ENCODE peak calls at places on chromosome 15, in eight cellular contexts. X is prostate gland, V is uterus, F is astrocyte, Q is GM23338, M is stomach, Z is transverse colon, N is left lung. D is an unnamed sample.
A peak's percentile ranks its signal among the peaks of the same experiment; 100 is the strongest.

GRCh38 chr15:74367296-74367854 is at the start of gene CYP11A1:
- DNase-seq in V (no peak), F (no peak), X (no peak), Z (no peak), M (no peak), Q (no peak), N (no peak), D (no peak)

GRCh38 chr15:70206668-70207067 is 109.0 kb upstream of the TLE3 start:
- DNase-seq in Q (no peak), Z (no peak), F (no peak), M (no peak), X (no peak), N (no peak), V (no peak), D (no peak)

GRCh38 chr15:52121896-52122295 is 9.3 kb upstream of the BCL2L10 start:
- DNase-seq in Q (no peak), M (no peak), X (no peak), V (no peak), F (no peak), N (no peak), Z (no peak), D (no peak)

GRCh38 chr15:68218847-68219798 is 10.4 kb downstream of the CLN6 start:
- DNase-seq in Z (no peak), X (no peak), M (peak; percentile 1), V (no peak), Q (no peak), F (no peak), N (no peak), D (no peak)

GRCh38 chr15:31248263-31248662 is 78.4 kb upstream of the KLF13 start:
- DNase-seq in Q (no peak), M (no peak), X (no peak), V (no peak), Z (no peak), N (peak; percentile 27), F (no peak), D (no peak)

GRCh38 chr15:84702961-84703482 is 12.9 kb downstream of the SEC11A start:
- DNase-seq in Z (peak; percentile 20), Q (no peak), M (peak; percentile 36), N (no peak), F (peak; percentile 39), V (peak; percentile 49), X (no peak), D (no peak)

GRCh38 chr15:52005748-52006701 is 13.0 kb upstream of the MAPK6 start:
- DNase-seq in F (peak; percentile 82), X (no peak), N (no peak), Z (no peak), V (no peak), M (no peak), Q (no peak), D (no peak)

GRCh38 chr15:49040151-49040550 is 6.1 kb downstream of the SECISBP2L start:
- DNase-seq in X (no peak), Q (no peak), N (no peak), M (no peak), Z (no peak), V (no peak), F (no peak), D (no peak)

GRCh38 chr15:98401029-98401428 is 247.3 kb upstream of the IGF1R start:
- DNase-seq in X (no peak), Q (no peak), M (no peak), N (no peak), F (no peak), Z (no peak), V (peak; percentile 39), D (peak; percentile 55)

GRCh38 chr15:78640527-78640839 is 527 bp downstream of the CHRNB4 start:
- DNase-seq in N (no peak), X (no peak), Z (no peak), M (no peak), F (no peak), Q (peak; percentile 47), V (no peak), D (no peak)

GRCh38 chr15:32669870-32670623 is 28.5 kb downstream of the SCG5 start:
- DNase-seq in Z (no peak), M (no peak), Q (peak; percentile 47), V (no peak), F (no peak), N (no peak), X (no peak), D (no peak)

GRCh38 chr15:88900309-88900981 is 5.1 kb upstream of the HAPLN3 start:
- DNase-seq in F (peak; percentile 69), Z (no peak), X (no peak), N (no peak), Q (no peak), V (no peak), M (no peak), D (no peak)

GRCh38 chr15:64197425-64197824 is 34.6 kb upstream of the PPIB start:
- DNase-seq in N (no peak), M (no peak), X (no peak), Z (no peak), V (no peak), F (no peak), Q (no peak), D (no peak)

GRCh38 chr15:60945196-60945595 is 283.9 kb downstream of the RORA start:
- DNase-seq in F (no peak), N (no peak), X (peak; percentile 65), Z (peak; percentile 11), M (peak; percentile 91), Q (no peak), V (peak; percentile 38), D (peak; percentile 71)

GRCh38 chr15:83170474-83171165 is 37.0 kb downstream of the HDGFL3 start:
- DNase-seq in Z (no peak), N (no peak), F (peak; percentile 68), M (no peak), X (no peak), V (no peak), Q (no peak), D (no peak)

GRCh38 chr15:31296304-31297220 is 30.1 kb upstream of the KLF13 start:
- DNase-seq in Z (peak; percentile 74), Q (no peak), M (peak; percentile 91), N (peak; percentile 71), X (peak; percentile 3), V (no peak), F (no peak), D (no peak)

GRCh38 chr15:60115579-60116415 is 111.7 kb downstream of the FOXB1 start:
- DNase-seq in M (no peak), X (no peak), Z (no peak), F (peak; percentile 71), N (no peak), Q (no peak), V (no peak), D (no peak)

DNA sequence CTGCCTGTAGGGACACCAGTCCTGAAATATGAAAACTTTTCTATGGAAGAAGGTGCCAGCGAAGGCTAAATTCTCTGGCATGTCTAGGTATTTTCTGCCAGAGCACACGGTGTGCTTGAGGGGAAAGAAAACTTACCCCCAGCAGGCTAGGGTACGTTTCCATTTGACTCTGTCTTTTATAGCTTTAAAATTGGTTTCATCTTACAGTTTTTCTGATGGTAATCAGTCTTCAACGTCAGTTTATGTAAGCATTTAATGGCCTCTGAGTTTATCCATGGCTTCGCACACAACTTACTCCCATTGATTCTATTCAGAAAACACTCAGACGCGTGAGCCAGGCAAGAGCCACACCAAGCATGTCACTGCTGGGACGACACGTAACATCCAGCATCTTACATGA is 249.7 kb downstream of the ADAMTS17 start:
- DNase-seq in F (no peak), Q (no peak), M (no peak), V (no peak), N (no peak), X (no peak), Z (no peak), D (no peak)
- H3K4me3 ChIP-seq in F (no peak overlapping the region), Q (no peak overlapping the region), M (no peak overlapping the region), V (no peak overlapping the region), N (no peak overlapping the region), X (no peak overlapping the region), Z (no peak overlapping the region), D (no peak overlapping the region)

GRCh38 chr15:58677426-58677825 is 72.1 kb downstream of the ADAM10 start:
- DNase-seq in M (no peak), F (no peak), X (no peak), Q (no peak), N (no peak), Z (no peak), V (no peak), D (no peak)
- TF ChIP-seq CTCF in M (no peak), F (no peak), X (no peak), Q (no peak), N (peak; percentile 6), Z (no peak), V (no peak), D (peak; percentile 19)

GRCh38 chr15:72113347-72114031 is 4.5 kb downstream of the MYO9A start:
- DNase-seq in V (no peak), M (no peak), Q (no peak), Z (no peak), F (no peak), N (no peak), X (no peak), D (no peak)

GRCh38 chr15:72118400-72118978 is at the start of gene SENP8:
- DNase-seq in M (no peak), Z (no peak), V (no peak), F (no peak), N (no peak), Q (peak; percentile 74), X (no peak), D (no peak)

GRCh38 chr15:72117698-72118399 is at the start of gene MYO9A:
- DNase-seq in V (peak; percentile 98), M (peak; percentile 98), Z (peak; percentile 99), X (peak; percentile 98), N (peak; percentile 97), Q (peak; percentile 99), F (peak; percentile 96), D (peak; percentile 99)

GRCh38 chr15:72117448-72117697 is 577 bp downstream of the MYO9A start:
- DNase-seq in X (peak; percentile 70), Q (peak; percentile 88), M (peak; percentile 79), Z (peak; percentile 82), F (peak; percentile 67), N (peak; percentile 85), V (peak; percentile 85), D (peak; percentile 86)

DNA sequence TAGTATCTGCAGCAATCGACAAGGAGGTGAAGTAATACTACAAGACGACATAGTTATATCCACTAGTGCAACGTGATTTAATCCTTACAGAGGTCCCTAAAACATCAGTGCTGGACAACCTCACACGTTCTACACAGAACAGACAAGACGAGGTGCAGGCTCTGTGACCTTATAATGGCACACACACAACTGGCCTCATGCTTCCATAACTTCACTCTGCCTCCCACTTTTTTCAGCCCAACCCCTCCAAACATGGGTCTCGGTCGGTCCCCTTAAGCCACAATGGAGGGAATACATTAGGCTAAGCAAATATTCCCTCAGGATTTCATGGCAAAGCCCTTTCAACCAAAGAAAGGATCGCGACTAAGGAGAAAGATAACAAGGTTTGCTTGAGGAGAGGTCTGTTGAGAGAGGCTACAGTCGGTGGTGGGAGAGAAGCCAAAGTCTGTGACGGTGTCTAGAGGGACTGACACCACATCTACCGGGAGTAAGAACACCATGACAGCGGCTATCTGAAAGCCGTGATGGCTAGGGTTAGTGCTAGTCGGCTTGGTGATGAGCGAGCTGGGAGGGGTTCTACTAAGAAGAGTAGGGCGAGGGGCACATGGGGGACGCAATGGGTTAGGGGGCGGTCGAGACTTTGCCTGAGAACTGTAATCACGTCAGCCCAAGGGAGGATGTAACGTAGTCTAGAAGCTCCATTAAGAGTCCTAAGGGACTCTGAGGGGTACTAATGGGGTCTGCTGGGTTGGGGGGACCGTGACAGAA is 1.1 kb downstream of the MYO9A start:
- DNase-seq in N (no peak), M (no peak), V (no peak), X (peak; percentile 26), Z (peak; percentile 33), Q (peak; percentile 70), F (peak; percentile 29), D (peak; percentile 25)
- H3K27ac ChIP-seq in N (peak overlapping the region; percentile 94), M (peak overlapping the region; percentile 93), V (peak overlapping the region; percentile 96), X (peak overlapping the region; percentile 96), Z (peak overlapping the region; percentile 95), Q (peak overlapping the region; percentile 64), F (peak overlapping the region; percentile 98), D (peak overlapping the region; percentile 95)

GRCh38 chr15:41585140-41586047 is 26.4 kb downstream of the TYRO3 start:
- DNase-seq in Q (peak; percentile 83), N (no peak), M (peak; percentile 48), F (peak; percentile 49), X (peak; percentile 23), V (peak; percentile 65), Z (peak; percentile 40), D (peak; percentile 62)
- H3K4me3 ChIP-seq in Q (peak overlapping the region; percentile 61), N (peak overlapping the region; percentile 39), M (peak overlapping the region; percentile 56), F (peak overlapping the region; percentile 50), X (peak overlapping the region; percentile 43), V (peak overlapping the region; percentile 45), Z (peak overlapping the region; percentile 37), D (peak overlapping the region; percentile 65)

D was measured in psoas muscle.